ENCODE peak calls at places on chromosomes 1 and 21, in four cellular contexts. Z, U, I and F are unnamed samples.

GRCh38 chr1:29211086-29212030 is 19.4 kb downstream of the MECR start:
- DNase-seq in Z (no peak), U (no peak), I (no peak), F (no peak)

GRCh38 chr1:10459185-10459584 is 9.4 kb downstream of the CORT start:
- DNase-seq in U (peak), Z (no peak), I (no peak), F (peak)

GRCh38 chr1:230771773-230772354 is 24.7 kb downstream of the CAPN9 start:
- DNase-seq in I (no peak), U (no peak), Z (no peak), F (no peak)

GRCh38 chr1:150876111-150876434 is 326 bp downstream of the ARNT start:
- DNase-seq in Z (no peak), U (peak), I (no peak), F (peak)

GRCh38 chr21:44816761-44817505 is 929 bp downstream of the SUMO3 start:
- DNase-seq in Z (peak), U (no peak), I (no peak), F (no peak)

GRCh38 chr1:6545276-6545934 is 8.9 kb downstream of the NOL9 start:
- DNase-seq in U (no peak), I (no peak), Z (no peak), F (no peak)

GRCh38 chr1:59427155-59427554 is 130.3 kb downstream of the FGGY start:
- DNase-seq in Z (no peak), I (no peak), U (no peak), F (peak)

GRCh38 chr1:85228952-85229351 is 28.1 kb upstream of the SYDE2 start:
- DNase-seq in I (no peak), U (no peak), Z (no peak), F (no peak)

GRCh38 chr1:179955318-179955638 is 668 bp downstream of the CEP350 start:
- DNase-seq in I (no peak), Z (no peak), U (no peak), F (peak)

GRCh38 chr21:42238185-42238934 is 19.4 kb downstream of the ABCG1 start:
- DNase-seq in I (peak), Z (no peak), U (no peak), F (no peak)

GRCh38 chr1:170494369-170494768 is 37.6 kb upstream of the GORAB start:
- DNase-seq in U (no peak), Z (no peak), I (no peak), F (no peak)

GRCh38 chr1:230639714-230640209 is 2.5 kb upstream of the COG2 start:
- DNase-seq in Z (no peak), U (peak), I (no peak), F (no peak)

GRCh38 chr1:117567976-117568375 is 37.9 kb upstream of the TENT5C start:
- DNase-seq in U (no peak), I (no peak), Z (no peak), F (no peak)

DNA sequence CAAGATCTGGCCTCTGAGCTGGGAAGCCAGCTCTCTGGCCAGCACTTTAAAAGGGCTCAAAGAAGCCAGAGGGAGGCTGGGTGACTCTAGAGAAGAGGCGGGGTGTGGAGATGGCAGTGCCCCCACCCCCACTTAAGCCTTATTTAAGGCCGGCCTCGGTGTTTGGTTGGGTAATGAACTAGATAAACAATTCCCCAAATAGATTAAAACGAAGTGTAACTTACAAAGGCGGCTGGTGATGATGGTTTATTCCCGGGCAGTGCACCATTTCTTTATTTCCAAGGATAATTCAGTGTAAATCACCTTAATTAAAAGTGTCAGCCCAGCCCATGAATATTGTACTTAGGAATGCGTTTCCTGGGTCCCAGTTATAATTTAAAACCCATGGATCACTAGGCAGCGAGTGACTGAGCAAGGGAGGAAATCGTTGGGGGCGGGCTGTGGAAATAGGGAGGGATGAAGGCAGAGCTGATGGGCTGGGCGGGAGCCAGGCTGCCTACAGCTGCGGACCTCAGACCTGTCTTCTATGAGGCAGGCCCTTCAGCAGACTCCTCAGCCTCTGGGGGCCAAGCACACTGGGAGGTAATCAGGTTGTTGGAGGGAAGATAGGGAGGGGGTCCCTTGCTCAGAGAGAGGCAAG is 54.9 kb downstream of the TMEM53 start:
- DNase-seq in Z (no peak), I (no peak), U (no peak), F (no peak)
- TF ChIP-seq PBX3 in Z (peak), I (no peak), U (no peak), F (no peak)

GRCh38 chr1:98661544-98662353 is at the start of gene SNX7:
- DNase-seq in I (no peak), Z (peak), U (peak), F (peak)
- TF ChIP-seq PBX3 in I (no peak), Z (no peak), U (peak), F (no peak)

DNA sequence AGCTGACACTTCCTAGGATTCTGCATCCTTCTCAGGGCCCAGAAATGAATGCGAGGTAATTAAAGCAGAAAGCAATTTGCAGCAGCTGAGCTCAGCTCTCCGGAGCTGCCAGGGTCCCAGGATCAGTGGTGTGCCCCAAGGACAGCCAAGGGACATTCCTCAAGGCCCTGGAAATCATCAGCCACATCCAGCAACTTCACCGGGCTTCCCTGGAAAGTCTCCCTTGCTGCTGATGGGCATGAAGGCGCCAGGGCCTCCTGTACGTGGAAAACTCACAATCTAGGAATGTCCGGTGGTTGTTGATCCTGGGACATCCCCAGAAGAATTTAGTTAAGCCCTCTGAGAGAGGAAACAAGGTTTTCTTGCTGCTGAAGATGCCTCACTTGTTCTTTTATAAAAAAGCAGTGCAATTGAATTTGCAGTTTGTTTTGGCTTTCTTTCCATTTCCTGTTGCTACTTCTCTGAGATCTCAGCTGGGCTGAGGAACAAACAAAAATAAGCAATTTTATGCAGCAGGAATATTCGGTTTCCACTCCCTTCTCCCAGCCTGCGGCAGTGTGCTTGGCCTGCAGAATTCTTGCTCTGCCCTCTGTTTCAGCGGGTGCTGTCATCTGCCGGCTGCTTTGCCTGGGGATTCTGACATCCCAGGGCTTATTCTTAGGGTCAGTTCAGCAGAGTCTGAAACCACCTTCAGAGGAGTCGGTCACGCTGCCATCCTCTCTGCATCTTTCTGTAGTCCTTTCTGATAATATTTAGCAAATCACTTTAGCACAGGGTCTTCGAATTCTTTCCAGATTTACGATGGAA is 85.9 kb downstream of the TCP10L start:
- DNase-seq in Z (no peak), I (no peak), U (no peak), F (no peak)
- TF ChIP-seq PBX3 in Z (peak), I (no peak), U (no peak), F (no peak)

DNA sequence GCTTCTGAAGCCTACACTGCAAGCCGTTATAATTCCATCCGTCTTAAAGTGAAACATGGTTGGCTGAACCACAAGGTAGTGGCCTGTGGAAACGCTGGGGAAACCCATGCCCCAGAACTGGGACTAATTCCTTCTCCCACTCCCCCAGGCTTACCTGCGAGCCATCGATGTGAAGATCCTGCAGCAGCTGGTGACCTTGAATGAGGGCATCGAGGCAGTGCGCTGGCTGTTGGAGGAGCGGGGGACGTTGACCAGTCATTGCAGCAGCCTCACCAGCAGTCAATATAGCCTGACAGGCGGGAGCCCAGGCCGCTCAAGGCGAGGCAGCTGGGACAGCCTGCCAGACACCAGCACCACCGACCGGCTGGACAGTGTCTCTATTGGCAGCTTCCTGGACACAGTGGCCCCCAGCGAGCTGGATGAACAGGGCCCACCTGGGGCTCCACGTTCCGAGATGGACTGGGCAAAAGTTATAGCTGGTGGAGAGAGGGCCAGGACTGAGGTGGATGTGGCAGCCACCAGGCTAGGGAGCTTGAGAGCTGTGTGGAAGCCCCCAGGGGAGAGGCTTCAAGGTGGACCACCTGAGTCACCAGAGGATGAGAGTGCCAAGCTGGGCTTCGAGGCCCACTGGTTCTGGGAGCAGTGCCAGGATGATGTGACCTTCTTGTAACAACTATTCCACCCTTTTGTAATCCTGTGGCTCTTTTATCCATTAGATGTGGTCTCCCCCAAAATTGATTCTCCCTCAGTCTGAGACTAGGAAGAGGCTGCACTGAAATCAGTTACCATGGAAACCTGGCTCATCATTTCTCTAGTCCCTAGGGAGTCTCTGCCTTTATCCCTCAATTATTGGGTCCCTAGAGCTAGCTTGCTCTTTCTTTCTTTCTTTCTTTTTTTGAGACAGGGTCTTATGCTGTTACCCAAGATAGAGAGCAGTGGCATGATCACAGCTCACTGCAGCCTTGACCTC is 16.7 kb downstream of the LURAP1 start:
- DNase-seq in Z (no peak), I (no peak), U (no peak), F (no peak)
- TF ChIP-seq PBX3 in Z (no peak), I (no peak), U (no peak), F (no peak)

GRCh38 chr1:212700892-212701819 is 1.5 kb upstream of the BATF3 start:
- DNase-seq in Z (peak), U (no peak), I (no peak), F (peak)
- TF ChIP-seq PBX3 in Z (no peak), U (no peak), I (no peak), F (no peak)

GRCh38 chr1:89809556-89809955 is 11.3 kb upstream of the LRRC8D start:
- DNase-seq in I (no peak), U (no peak), Z (no peak), F (no peak)
- TF ChIP-seq PBX3 in I (no peak), U (no peak), Z (no peak), F (no peak)

DNA sequence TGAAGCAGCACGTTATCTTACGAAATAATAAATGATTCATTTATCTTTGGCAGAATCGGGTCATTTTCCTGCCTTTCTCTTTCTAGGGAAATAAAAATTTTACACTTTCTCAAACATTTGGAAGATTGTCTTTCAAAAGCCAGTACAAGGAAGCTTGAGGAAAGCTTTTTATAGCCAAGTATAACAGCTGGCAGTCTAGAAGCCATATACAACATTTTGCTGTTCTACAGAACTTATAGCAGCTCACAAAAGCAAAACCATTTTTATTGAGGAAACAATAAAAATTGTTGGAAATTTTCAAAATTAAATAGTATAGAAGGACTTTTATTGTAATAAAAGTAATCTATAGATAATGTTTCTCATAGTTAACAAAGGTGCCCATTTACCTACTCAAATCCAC is 448.6 kb downstream of the SMYD3 start:
- DNase-seq in U (no peak), Z (no peak), I (no peak), F (no peak)
- TF ChIP-seq PBX3 in U (no peak), Z (no peak), I (no peak), F (no peak)